ENCODE peak calls at places on chromosomes 1 and 21, in six cellular contexts. Q, J, S, T, X and R are unnamed samples.
A peak's percentile ranks its signal among the peaks of the same experiment; 100 is the strongest.

GRCh38 chr1:39103321-39104157 is 77.4 kb downstream of the NDUFS5 start:
- DNase-seq in Q (no peak), J (peak; percentile 87), S (no peak), T (no peak), X (no peak), R (no peak)

GRCh38 chr1:208137144-208137682 is 107.0 kb downstream of the PLXNA2 start:
- DNase-seq in Q (no peak), J (peak; percentile 56), S (no peak), T (no peak), X (no peak), R (no peak)

GRCh38 chr1:207878939-207879338 is 32.0 kb downstream of the CD34 start:
- DNase-seq in Q (no peak), J (no peak), S (no peak), T (no peak), X (no peak), R (no peak)

GRCh38 chr21:32459972-32460371 is 47.5 kb downstream of the EVA1C start:
- DNase-seq in Q (no peak), J (peak; percentile 26), S (no peak), T (no peak), X (no peak), R (no peak)

GRCh38 chr1:69167876-69168275 is 399.8 kb upstream of the LRRC7 start:
- DNase-seq in Q (no peak), J (no peak), S (no peak), T (no peak), X (no peak), R (no peak)

GRCh38 chr1:226611301-226611700 is 62.7 kb downstream of the STUM start:
- DNase-seq in Q (no peak), J (no peak), S (no peak), T (no peak), X (no peak), R (no peak)

GRCh38 chr21:34688145-34688544 is 19.4 kb downstream of the CLIC6 start:
- DNase-seq in Q (peak; percentile 18), J (no peak), S (peak; percentile 54), T (no peak), X (no peak), R (no peak)

GRCh38 chr1:42385283-42385682 is 4.7 kb downstream of the RIMKLA start:
- DNase-seq in Q (peak; percentile 36), J (peak; percentile 15), S (no peak), T (no peak), X (no peak), R (no peak)

GRCh38 chr1:2082064-2082463 is 31.9 kb downstream of the PRKCZ start:
- DNase-seq in Q (no peak), J (no peak), S (no peak), T (no peak), X (no peak), R (no peak)

GRCh38 chr21:43361127-43361492 is 65.8 kb downstream of the SIK1 start:
- DNase-seq in Q (no peak), J (peak; percentile 63), S (no peak), T (no peak), X (no peak), R (no peak)

GRCh38 chr1:186303911-186304310 is 71.1 kb downstream of the TPR start:
- DNase-seq in Q (no peak), J (no peak), S (no peak), T (no peak), X (no peak), R (no peak)

GRCh38 chr1:156103521-156103947 is 11.0 kb upstream of the LMNA start:
- DNase-seq in Q (no peak), J (peak; percentile 49), S (no peak), T (no peak), X (no peak), R (no peak)

GRCh38 chr1:110903853-110904500 is 31.0 kb downstream of the CD53 start:
- DNase-seq in Q (no peak), J (no peak), S (no peak), T (no peak), X (no peak), R (no peak)

GRCh38 chr1:101924700-101925099 is 72.0 kb downstream of the OLFM3 start:
- DNase-seq in Q (no peak), J (no peak), S (no peak), T (no peak), X (no peak), R (no peak)

GRCh38 chr1:91683598-91683951 is 182.9 kb downstream of the CDC7 start:
- DNase-seq in Q (no peak), J (no peak), S (no peak), T (no peak), X (no peak), R (no peak)

GRCh38 chr1:231040019-231040799 is at the start of gene FAM89A:
- DNase-seq in Q (peak; percentile 46), J (no peak), S (peak; percentile 99), T (no peak), X (no peak), R (peak; percentile 96)

GRCh38 chr1:18249691-18250090 is 142.1 kb downstream of the IGSF21 start:
- DNase-seq in Q (no peak), J (no peak), S (no peak), T (no peak), X (no peak), R (no peak)

GRCh38 chr1:20409017-20409416 is 77.0 kb downstream of the CAMK2N1 start:
- DNase-seq in Q (no peak), J (no peak), S (no peak), T (no peak), X (no peak), R (no peak)

GRCh38 chr1:20409971-20410370 is 76.0 kb downstream of the CAMK2N1 start:
- DNase-seq in Q (no peak), J (no peak), S (no peak), T (no peak), X (no peak), R (no peak)

GRCh38 chr1:20413136-20413790 is 72.7 kb downstream of the CAMK2N1 start:
- DNase-seq in Q (no peak), J (no peak), S (no peak), T (no peak), X (no peak), R (no peak)

GRCh38 chr1:20410555-20410954 is 75.5 kb downstream of the CAMK2N1 start:
- DNase-seq in Q (no peak), J (peak; percentile 35), S (peak; percentile 66), T (no peak), X (no peak), R (no peak)

GRCh38 chr1:20411196-20411980 is 74.6 kb downstream of the CAMK2N1 start:
- DNase-seq in Q (peak; percentile 51), J (peak; percentile 97), S (no peak), T (no peak), X (no peak), R (no peak)
- TF ChIP-seq BHLHE40 in Q (no peak), J (peak; percentile 82), S (no peak), T (no peak), X (no peak), R (no peak)

GRCh38 chr1:202017385-202018225 is 7.2 kb downstream of the ELF3 start:
- DNase-seq in Q (peak; percentile 98), J (no peak), S (peak; percentile 65), T (no peak), X (no peak), R (no peak)

GRCh38 chr1:202016717-202017384 is 6.5 kb downstream of the ELF3 start:
- DNase-seq in Q (no peak), J (no peak), S (no peak), T (no peak), X (no peak), R (no peak)

GRCh38 chr1:202015677-202015952 is 5.2 kb downstream of the ELF3 start:
- DNase-seq in Q (no peak), J (no peak), S (no peak), T (no peak), X (no peak), R (no peak)

GRCh38 chr1:202014915-202015676 is 4.7 kb downstream of the ELF3 start:
- DNase-seq in Q (no peak), J (no peak), S (no peak), T (no peak), X (no peak), R (no peak)

DNA sequence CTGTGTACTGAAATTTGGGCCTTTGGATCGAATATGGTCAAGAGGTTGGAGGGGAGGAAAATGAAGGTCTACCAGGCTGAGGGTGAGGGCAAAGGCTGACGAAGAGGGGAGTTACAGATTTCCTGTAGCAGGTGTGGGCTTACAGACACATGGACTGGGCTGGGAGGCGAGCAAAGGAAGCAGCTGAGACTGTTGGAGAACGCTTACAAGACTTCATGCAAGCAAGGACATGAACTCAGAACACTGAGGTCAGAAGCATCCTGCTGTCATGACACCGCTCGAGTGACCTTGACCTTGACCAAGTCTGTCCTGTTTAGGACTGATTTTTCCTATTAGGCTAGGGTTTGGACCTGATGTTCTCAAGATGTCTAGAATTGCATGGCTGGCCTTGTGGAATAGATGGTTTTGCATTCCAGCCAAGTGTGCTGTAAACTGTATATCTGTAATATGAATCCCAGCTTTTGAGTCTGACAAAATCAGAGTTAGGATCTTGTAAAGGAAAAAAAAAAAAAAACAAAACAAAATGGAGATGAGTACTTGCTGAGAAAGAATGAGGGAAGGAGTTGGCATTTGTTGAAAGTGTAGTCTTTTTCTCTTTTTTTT is 5.7 kb downstream of the ELF3 start:
- DNase-seq in Q (peak; percentile 79), J (peak; percentile 78), S (no peak), T (no peak), X (no peak), R (no peak)
- TF ChIP-seq BHLHE40 in Q (no peak), J (no peak), S (no peak), T (no peak), X (no peak), R (no peak)

GRCh38 chr1:175536921-175537320 is 206.5 kb downstream of the TNR start:
- DNase-seq in Q (no peak), J (no peak), S (no peak), T (no peak), X (no peak), R (no peak)
- TF ChIP-seq BHLHE40 in Q (no peak), J (no peak), S (no peak), T (no peak), X (no peak), R (no peak)

GRCh38 chr1:168178638-168179410 is at the start of gene TIPRL:
- DNase-seq in Q (peak; percentile 99), J (peak; percentile 100), S (peak; percentile 96), T (peak; percentile 95), X (peak; percentile 89), R (peak; percentile 93)

GRCh38 chr1:168178227-168178637 is 530 bp upstream of the TIPRL start:
- DNase-seq in Q (no peak), J (no peak), S (no peak), T (no peak), X (no peak), R (no peak)

GRCh38 chr1:168180148-168180524 is 1.4 kb downstream of the TIPRL start:
- DNase-seq in Q (no peak), J (no peak), S (no peak), T (no peak), X (no peak), R (no peak)

DNA sequence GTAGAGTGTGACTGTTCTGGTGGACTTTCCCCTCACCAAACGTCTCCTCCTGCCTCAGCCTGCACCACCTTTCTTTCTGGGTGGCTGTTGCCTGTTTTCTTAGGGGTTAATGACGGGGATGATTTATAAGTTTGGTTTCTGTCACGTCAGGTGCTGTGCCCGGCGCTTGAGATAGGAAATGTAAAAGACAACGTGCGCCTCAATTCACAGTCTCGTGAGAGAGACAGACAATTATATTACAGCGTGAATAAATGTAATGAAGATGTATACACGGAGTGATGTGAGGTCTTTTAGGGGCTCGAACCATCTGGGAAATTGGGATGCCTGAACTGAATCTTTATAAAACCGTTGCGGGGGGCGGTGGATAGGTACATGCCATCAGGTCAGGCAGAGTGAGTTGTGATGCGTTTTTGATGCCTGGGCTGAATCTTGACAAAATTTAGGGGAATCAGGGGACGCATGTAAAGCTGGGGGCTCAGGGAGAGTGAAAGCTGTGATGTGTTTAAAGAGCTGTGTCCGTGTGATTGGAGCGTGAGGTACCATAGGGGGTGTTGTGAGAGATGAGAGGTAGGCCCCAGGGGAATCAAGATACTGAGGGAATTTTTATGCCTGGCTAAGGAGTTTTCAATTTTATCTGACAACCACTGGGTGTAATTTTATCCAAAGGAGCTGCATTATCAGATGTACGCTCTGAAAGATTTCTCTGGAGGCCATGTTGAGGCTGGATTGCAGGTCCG is 817 bp downstream of the TIPRL start:
- DNase-seq in Q (peak; percentile 10), J (peak; percentile 25), S (peak; percentile 35), T (no peak), X (no peak), R (peak; percentile 26)
- TF ChIP-seq BHLHE40 in Q (no peak), J (peak; percentile 5), S (peak; percentile 61), T (no peak), X (peak; percentile 71), R (no peak)